ENCODE peak calls at places on chromosome 20, in ten cellular contexts. One of them, this sample, is unnamed.

GRCh38 chr20:41140226-41141133 is 3.1 kb downstream of the PLCG1 start:
- DNase-seq in neural crest cell: no peak
- DNase-seq in ELR: no peak
- DNase-seq in germinal center: no peak
- DNase-seq in type B pancreatic cell: no peak
- DNase-seq in left lung: peak
- DNase-seq in ureter: no peak
- DNase-seq in HL-60: no peak
- DNase-seq in mesendoderm: no peak
- DNase-seq in GM12891: no peak
- DNase-seq in this sample: no peak

GRCh38 chr20:15818651-15819071 is 754.6 kb downstream of the KIF16B start:
- DNase-seq in GM12891: no peak
- DNase-seq in ELR: no peak
- DNase-seq in type B pancreatic cell: no peak
- DNase-seq in mesendoderm: peak
- DNase-seq in HL-60: no peak
- DNase-seq in germinal center: no peak
- DNase-seq in ureter: no peak
- DNase-seq in left lung: no peak
- DNase-seq in neural crest cell: no peak
- DNase-seq in this sample: no peak

GRCh38 chr20:37071481-37071911 is 24.3 kb downstream of the RBL1 start:
- DNase-seq in mesendoderm: peak
- DNase-seq in germinal center: no peak
- DNase-seq in ELR: peak
- DNase-seq in ureter: no peak
- DNase-seq in GM12891: no peak
- DNase-seq in neural crest cell: no peak
- DNase-seq in HL-60: no peak
- DNase-seq in type B pancreatic cell: no peak
- DNase-seq in left lung: no peak
- DNase-seq in this sample: no peak

GRCh38 chr20:37385659-37386504 is 39.9 kb downstream of the SRC start:
- DNase-seq in germinal center: no peak
- DNase-seq in neural crest cell: no peak
- DNase-seq in GM12891: no peak
- DNase-seq in ELR: no peak
- DNase-seq in type B pancreatic cell: no peak
- DNase-seq in HL-60: no peak
- DNase-seq in ureter: no peak
- DNase-seq in left lung: peak
- DNase-seq in mesendoderm: no peak
- DNase-seq in this sample: no peak

GRCh38 chr20:47973519-47974233 is 188.4 kb upstream of the SULF2 start:
- DNase-seq in GM12891: no peak
- DNase-seq in ureter: no peak
- DNase-seq in type B pancreatic cell: no peak
- DNase-seq in HL-60: no peak
- DNase-seq in left lung: no peak
- DNase-seq in neural crest cell: peak
- DNase-seq in ELR: no peak
- DNase-seq in germinal center: no peak
- DNase-seq in mesendoderm: peak
- DNase-seq in this sample: no peak

GRCh38 chr20:37945034-37945660 is 42.2 kb downstream of the VSTM2L start:
- DNase-seq in GM12891: no peak
- DNase-seq in HL-60: no peak
- DNase-seq in ureter: peak
- DNase-seq in mesendoderm: no peak
- DNase-seq in germinal center: no peak
- DNase-seq in ELR: no peak
- DNase-seq in left lung: no peak
- DNase-seq in type B pancreatic cell: peak
- DNase-seq in neural crest cell: no peak
- DNase-seq in this sample: no peak

GRCh38 chr20:52493177-52493711 is 301.7 kb upstream of the ZFP64 start:
- DNase-seq in mesendoderm: no peak
- DNase-seq in ureter: no peak
- DNase-seq in germinal center: no peak
- DNase-seq in GM12891: no peak
- DNase-seq in left lung: no peak
- DNase-seq in neural crest cell: no peak
- DNase-seq in ELR: peak
- DNase-seq in type B pancreatic cell: peak
- DNase-seq in HL-60: no peak
- DNase-seq in this sample: no peak

GRCh38 chr20:44166477-44166876 is 20.5 kb downstream of the JPH2 start:
- DNase-seq in mesendoderm: peak
- DNase-seq in neural crest cell: no peak
- DNase-seq in HL-60: no peak
- DNase-seq in ureter: peak
- DNase-seq in ELR: peak
- DNase-seq in left lung: no peak
- DNase-seq in GM12891: no peak
- DNase-seq in type B pancreatic cell: no peak
- DNase-seq in germinal center: no peak
- DNase-seq in this sample: no peak

GRCh38 chr20:37053230-37053950 is 42.4 kb downstream of the RBL1 start:
- DNase-seq in left lung: no peak
- DNase-seq in ureter: no peak
- DNase-seq in HL-60: no peak
- DNase-seq in germinal center: no peak
- DNase-seq in type B pancreatic cell: no peak
- DNase-seq in ELR: no peak
- DNase-seq in GM12891: no peak
- DNase-seq in neural crest cell: no peak
- DNase-seq in mesendoderm: no peak
- DNase-seq in this sample: no peak

GRCh38 chr20:19774086-19774933 is 16.3 kb downstream of the RIN2 start:
- DNase-seq in GM12891: no peak
- DNase-seq in ureter: no peak
- DNase-seq in mesendoderm: peak
- DNase-seq in germinal center: no peak
- DNase-seq in ELR: no peak
- DNase-seq in left lung: no peak
- DNase-seq in HL-60: no peak
- DNase-seq in type B pancreatic cell: no peak
- DNase-seq in neural crest cell: no peak
- DNase-seq in this sample: no peak

GRCh38 chr20:8790442-8791074 is 278.3 kb upstream of the PLCB4 start:
- DNase-seq in GM12891: no peak
- DNase-seq in HL-60: peak
- DNase-seq in ureter: no peak
- DNase-seq in ELR: peak
- DNase-seq in type B pancreatic cell: no peak
- DNase-seq in neural crest cell: peak
- DNase-seq in germinal center: peak
- DNase-seq in mesendoderm: peak
- DNase-seq in left lung: no peak
- DNase-seq in this sample: peak

GRCh38 chr20:36582322-36582721 is 8.9 kb downstream of the TGIF2 start:
- DNase-seq in germinal center: no peak
- DNase-seq in left lung: no peak
- DNase-seq in type B pancreatic cell: no peak
- DNase-seq in mesendoderm: no peak
- DNase-seq in ureter: no peak
- DNase-seq in HL-60: no peak
- DNase-seq in neural crest cell: no peak
- DNase-seq in ELR: no peak
- DNase-seq in GM12891: no peak
- DNase-seq in this sample: no peak

GRCh38 chr20:56372850-56373249 is 14.1 kb downstream of the FAM210B start:
- DNase-seq in ELR: no peak
- DNase-seq in type B pancreatic cell: no peak
- DNase-seq in HL-60: no peak
- DNase-seq in neural crest cell: no peak
- DNase-seq in left lung: no peak
- DNase-seq in germinal center: no peak
- DNase-seq in ureter: no peak
- DNase-seq in mesendoderm: no peak
- DNase-seq in GM12891: no peak
- DNase-seq in this sample: no peak

GRCh38 chr20:38840053-38840893 is 34.8 kb downstream of the PPP1R16B start:
- DNase-seq in germinal center: no peak
- DNase-seq in mesendoderm: no peak
- DNase-seq in ureter: no peak
- DNase-seq in GM12891: no peak
- DNase-seq in HL-60: no peak
- DNase-seq in neural crest cell: no peak
- DNase-seq in ELR: no peak
- DNase-seq in left lung: no peak
- DNase-seq in type B pancreatic cell: no peak
- DNase-seq in this sample: no peak

GRCh38 chr20:63163596-63164560 is 52.1 kb downstream of the YTHDF1 start:
- DNase-seq in ureter: no peak
- DNase-seq in neural crest cell: peak
- DNase-seq in germinal center: no peak
- DNase-seq in ELR: no peak
- DNase-seq in type B pancreatic cell: no peak
- DNase-seq in left lung: no peak
- DNase-seq in mesendoderm: no peak
- DNase-seq in HL-60: no peak
- DNase-seq in GM12891: no peak
- DNase-seq in this sample: no peak

GRCh38 chr20:59884494-59884893 is 48.9 kb downstream of the SYCP2 start:
- DNase-seq in ureter: no peak
- DNase-seq in mesendoderm: no peak
- DNase-seq in germinal center: no peak
- DNase-seq in left lung: no peak
- DNase-seq in ELR: no peak
- DNase-seq in type B pancreatic cell: no peak
- DNase-seq in GM12891: no peak
- DNase-seq in HL-60: no peak
- DNase-seq in neural crest cell: no peak
- DNase-seq in this sample: no peak

GRCh38 chr20:20713244-20713765 is 861 bp upstream of the RALGAPA2 start:
- DNase-seq in ureter: no peak
- DNase-seq in left lung: no peak
- DNase-seq in HL-60: no peak
- DNase-seq in ELR: peak
- DNase-seq in neural crest cell: no peak
- DNase-seq in type B pancreatic cell: no peak
- DNase-seq in GM12891: no peak
- DNase-seq in germinal center: no peak
- DNase-seq in mesendoderm: no peak
- DNase-seq in this sample: no peak

GRCh38 chr20:53559816-53560215 is 33.8 kb downstream of the ZNF217 start:
- DNase-seq in left lung: no peak
- DNase-seq in neural crest cell: no peak
- DNase-seq in HL-60: no peak
- DNase-seq in ELR: no peak
- DNase-seq in GM12891: no peak
- DNase-seq in ureter: no peak
- DNase-seq in mesendoderm: no peak
- DNase-seq in germinal center: no peak
- DNase-seq in type B pancreatic cell: no peak
- DNase-seq in this sample: no peak

GRCh38 chr20:31740208-31740607 is 1.1 kb downstream of the TPX2 start:
- DNase-seq in ELR: peak
- DNase-seq in germinal center: no peak
- DNase-seq in GM12891: no peak
- DNase-seq in HL-60: no peak
- DNase-seq in left lung: no peak
- DNase-seq in neural crest cell: no peak
- DNase-seq in ureter: no peak
- DNase-seq in type B pancreatic cell: no peak
- DNase-seq in mesendoderm: peak
- DNase-seq in this sample: peak

GRCh38 chr20:51220293-51220706 is 197.4 kb upstream of the KCNG1 start:
- DNase-seq in ureter: no peak
- DNase-seq in HL-60: peak
- DNase-seq in ELR: peak
- DNase-seq in mesendoderm: peak
- DNase-seq in type B pancreatic cell: no peak
- DNase-seq in germinal center: peak
- DNase-seq in left lung: no peak
- DNase-seq in neural crest cell: peak
- DNase-seq in GM12891: peak
- DNase-seq in this sample: peak

GRCh38 chr20:13700761-13701160 is 62.0 kb upstream of the TASP1 start:
- DNase-seq in type B pancreatic cell: no peak
- DNase-seq in ELR: no peak
- DNase-seq in HL-60: no peak
- DNase-seq in GM12891: no peak
- DNase-seq in neural crest cell: no peak
- DNase-seq in mesendoderm: no peak
- DNase-seq in germinal center: no peak
- DNase-seq in ureter: no peak
- DNase-seq in left lung: no peak
- DNase-seq in this sample: no peak

GRCh38 chr20:36435799-36436541 is 105.3 kb upstream of the MYL9 start:
- DNase-seq in ELR: peak
- DNase-seq in GM12891: peak
- DNase-seq in type B pancreatic cell: no peak
- DNase-seq in germinal center: peak
- DNase-seq in mesendoderm: peak
- DNase-seq in ureter: peak
- DNase-seq in left lung: peak
- DNase-seq in neural crest cell: peak
- DNase-seq in HL-60: peak
- DNase-seq in this sample: peak

This sample was measured in NAMALWA.